ENCODE peak calls at places on chromosomes 11 and 22, in eight cellular contexts. N, T, R, V, L, W, U and F are unnamed samples.

GRCh38 chr11:14578551-14578956 is 58.4 kb upstream of the PSMA1 start:
- DNase-seq in U (no peak), L (no peak), W (peak), R (peak), V (peak), T (peak), N (no peak), F (peak)

GRCh38 chr22:20438066-20438677 is 547 bp upstream of the SCARF2 start:
- DNase-seq in W (no peak), R (no peak), T (peak), V (no peak), N (no peak), U (no peak), L (no peak), F (no peak)

GRCh38 chr11:19953909-19954308 is 206.4 kb downstream of the DBX1 start:
- DNase-seq in R (peak), L (peak), V (no peak), T (peak), W (no peak), N (peak), U (peak), F (peak)

GRCh38 chr11:73001615-73002014 is 140.5 kb downstream of the FCHSD2 start:
- DNase-seq in W (no peak), V (no peak), R (no peak), N (no peak), L (no peak), U (no peak), T (no peak), F (peak)

GRCh38 chr22:24431309-24432034 is 4.1 kb downstream of the ADORA2A start:
- DNase-seq in L (no peak), T (no peak), W (no peak), V (no peak), R (no peak), U (no peak), N (no peak), F (no peak)

GRCh38 chr11:111540114-111540920 is at the start of gene LAYN:
- DNase-seq in W (peak), R (no peak), T (peak), L (no peak), U (peak), N (peak), V (peak), F (peak)

GRCh38 chr11:111549196-111549868 is 8.8 kb downstream of the LAYN start:
- DNase-seq in U (no peak), L (no peak), N (no peak), V (no peak), R (no peak), T (no peak), W (no peak), F (no peak)

GRCh38 chr11:128846985-128847384 is 20.1 kb downstream of the KCNJ1 start:
- DNase-seq in V (no peak), T (no peak), L (no peak), W (no peak), U (no peak), N (no peak), R (no peak), F (no peak)

GRCh38 chr11:94283678-94284077 is 20.7 kb upstream of the IZUMO1R start:
- DNase-seq in R (no peak), V (no peak), T (no peak), U (no peak), L (no peak), N (no peak), W (no peak), F (no peak)

GRCh38 chr22:38223289-38223960 is 21.6 kb downstream of the MAFF start:
- DNase-seq in R (no peak), W (no peak), N (no peak), L (no peak), V (no peak), U (no peak), T (no peak), F (no peak)

GRCh38 chr11:73995731-73996130 is 13.1 kb upstream of the UCP2 start:
- DNase-seq in R (no peak), U (no peak), L (no peak), V (peak), T (no peak), N (no peak), W (no peak), F (no peak)

GRCh38 chr11:121141051-121141450 is 40.0 kb downstream of the TECTA start:
- DNase-seq in R (no peak), V (no peak), T (peak), N (no peak), U (no peak), W (no peak), L (no peak), F (no peak)

GRCh38 chr11:2890466-2891241 is 5.1 kb upstream of the CDKN1C start:
- DNase-seq in V (no peak), U (no peak), T (peak), N (no peak), R (no peak), W (no peak), L (no peak), F (no peak)

GRCh38 chr11:30683176-30683575 is 97.0 kb upstream of the MPPED2 start:
- DNase-seq in R (no peak), N (no peak), U (no peak), W (no peak), L (no peak), V (no peak), T (no peak), F (no peak)

GRCh38 chr11:33722579-33723234 is 13.5 kb downstream of the CD59 start:
- DNase-seq in U (no peak), V (no peak), L (peak), N (no peak), T (peak), R (no peak), W (no peak), F (no peak)